ENCODE peak calls at places on chromosomes 4 and X, in eight cellular contexts. I is Daoy; Y is SW480; Q is NCI-H1417; B is stimulated activated CD4-positive, alpha-beta T cell treated with anti-CD3 and anti-CD28 coated beads, TNF-alpha, amount 100 ng/mL, for 4 hours; E is breast epithelium; C is pancreas; H is transverse colon. K is an unnamed sample.

GRCh38 chrX:82677281-82677680 is 830.8 kb upstream of the POU3F4 start:
- DNase-seq in I (no peak), Y (no peak), Q (no peak), B (no peak), E (no peak), C (no peak), H (no peak), K (no peak)

GRCh38 chr4:18568600-18568999 is 547.0 kb upstream of the LCORL start:
- DNase-seq in I (no peak), Y (peak), Q (no peak), B (no peak), E (no peak), C (no peak), H (no peak), K (peak)

GRCh38 chr4:165779950-165780670 is 92.9 kb upstream of the TLL1 start:
- DNase-seq in I (no peak), Y (no peak), Q (no peak), B (no peak), E (no peak), C (peak), H (no peak), K (no peak)

GRCh38 chr4:117331817-117332216 is 246.4 kb upstream of the TRAM1L1 start:
- DNase-seq in I (peak), Y (no peak), Q (no peak), B (no peak), E (no peak), C (no peak), H (no peak), K (no peak)

GRCh38 chr4:75769044-75769443 is 44.7 kb downstream of the USO1 start:
- DNase-seq in I (no peak), Y (no peak), Q (no peak), B (no peak), E (no peak), C (no peak), H (no peak), K (no peak)

GRCh38 chr4:6049972-6050371 is 31.7 kb upstream of the C4orf50 start:
- DNase-seq in I (peak), Y (no peak), Q (no peak), B (no peak), E (no peak), C (no peak), H (no peak), K (no peak)

GRCh38 chr4:70183168-70183939 is 12.2 kb upstream of the ODAM start:
- DNase-seq in I (peak), Y (peak), Q (peak), B (no peak), E (no peak), C (peak), H (peak), K (peak)

GRCh38 chr4:188987011-188987410 is 847.8 kb downstream of the TRIML1 start:
- DNase-seq in I (no peak), Y (no peak), Q (no peak), B (no peak), E (no peak), C (no peak), H (no peak), K (no peak)

GRCh38 chrX:69165116-69165651 is at the start of gene PJA1:
- DNase-seq in I (peak), Y (peak), Q (peak), B (peak), E (peak), C (peak), H (peak), K (peak)

GRCh38 chrX:2654436-2655340 is 36.4 kb upstream of the CD99 start:
- DNase-seq in I (no peak), Y (peak), Q (no peak), B (no peak), E (no peak), C (peak), H (peak), K (no peak)

GRCh38 chr4:13415068-13415785 is 68.9 kb downstream of the RAB28 start:
- DNase-seq in I (no peak), Y (no peak), Q (no peak), B (no peak), E (no peak), C (no peak), H (no peak), K (no peak)

GRCh38 chr4:184383497-184384055 is 90.8 kb downstream of the IRF2 start:
- DNase-seq in I (peak), Y (peak), Q (no peak), B (no peak), E (no peak), C (peak), H (peak), K (peak)

GRCh38 chrX:136211766-136212556 is 39.2 kb downstream of the MAP7D3 start:
- DNase-seq in I (no peak), Y (no peak), Q (no peak), B (no peak), E (no peak), C (no peak), H (no peak), K (no peak)

GRCh38 chr4:144647095-144647959 is 1.4 kb downstream of the HHIP start:
- DNase-seq in I (peak), Y (no peak), Q (no peak), B (no peak), E (no peak), C (peak), H (no peak), K (peak)

GRCh38 chr4:73224886-73225285 is 33.7 kb downstream of the ANKRD17 start:
- DNase-seq in I (no peak), Y (no peak), Q (no peak), B (no peak), E (no peak), C (no peak), H (no peak), K (no peak)

GRCh38 chr4:38030023-38030422 is 69.8 kb downstream of the PTTG2 start:
- DNase-seq in I (no peak), Y (no peak), Q (no peak), B (no peak), E (no peak), C (no peak), H (no peak), K (no peak)

GRCh38 chr4:172202480-172203076 is 389.4 kb downstream of the GALNTL6 start:
- DNase-seq in I (no peak), Y (peak), Q (peak), B (no peak), E (no peak), C (no peak), H (no peak), K (no peak)

GRCh38 chrX:39857780-39858179 is 240.0 kb downstream of the BCOR start:
- DNase-seq in I (peak), Y (peak), Q (no peak), B (no peak), E (no peak), C (no peak), H (no peak), K (peak)

GRCh38 chrX:112734250-112734649 is 54.5 kb upstream of the LHFPL1 start:
- DNase-seq in I (no peak), Y (no peak), Q (no peak), B (no peak), E (no peak), C (no peak), H (no peak), K (peak)

GRCh38 chrX:78029663-78030062 is 60.2 kb upstream of the PGAM4 start:
- DNase-seq in I (peak), Y (peak), Q (peak), B (no peak), E (peak), C (peak), H (peak), K (no peak)

GRCh38 chr4:56468097-56468422 is 643 bp downstream of the SRP72 start:
- DNase-seq in I (peak), Y (peak), Q (peak), B (peak), E (no peak), C (peak), H (peak), K (peak)

GRCh38 chr4:40038972-40039371 is 17.7 kb upstream of the N4BP2 start:
- DNase-seq in I (peak), Y (no peak), Q (no peak), B (no peak), E (no peak), C (no peak), H (no peak), K (no peak)

GRCh38 chr4:152100378-152101201 is 339.8 kb upstream of the GATB start:
- DNase-seq in I (peak), Y (peak), Q (no peak), B (peak), E (no peak), C (no peak), H (peak), K (no peak)

GRCh38 chrX:35590210-35590609 is 207.9 kb upstream of the MAGEB16 start:
- DNase-seq in I (no peak), Y (no peak), Q (no peak), B (no peak), E (no peak), C (no peak), H (no peak), K (no peak)

GRCh38 chr4:110475881-110476818 is at the start of gene ENPEP:
- DNase-seq in I (no peak), Y (no peak), Q (no peak), B (no peak), E (no peak), C (no peak), H (peak), K (peak)

GRCh38 chr4:27316176-27316575 is 455.5 kb downstream of the STIM2 start:
- DNase-seq in I (no peak), Y (no peak), Q (no peak), B (no peak), E (no peak), C (no peak), H (peak), K (no peak)

GRCh38 chrX:57933321-57933720 is 23.1 kb upstream of the ZXDA start:
- DNase-seq in I (no peak), Y (no peak), Q (no peak), B (no peak), E (no peak), C (no peak), H (no peak), K (peak)

GRCh38 chr4:110615366-110616161 is 7.3 kb downstream of the PITX2 start:
- DNase-seq in I (no peak), Y (no peak), Q (no peak), B (no peak), E (no peak), C (no peak), H (no peak), K (no peak)

GRCh38 chrX:2548731-2549423 is 48.1 kb upstream of the DHRSX start:
- DNase-seq in I (no peak), Y (no peak), Q (peak), B (no peak), E (no peak), C (no peak), H (no peak), K (no peak)

GRCh38 chrX:79440336-79440735 is 73.2 kb upstream of the ITM2A start:
- DNase-seq in I (no peak), Y (no peak), Q (no peak), B (no peak), E (no peak), C (no peak), H (no peak), K (no peak)

GRCh38 chrX:53357799-53358530 is 64.5 kb downstream of the SMC1A start:
- DNase-seq in I (no peak), Y (no peak), Q (no peak), B (no peak), E (no peak), C (no peak), H (no peak), K (no peak)

GRCh38 chr4:53100801-53101581 is 238.9 kb downstream of the RASL11B start:
- DNase-seq in I (peak), Y (no peak), Q (no peak), B (no peak), E (no peak), C (no peak), H (no peak), K (no peak)

GRCh38 chr4:180668732-180669131 is 1574.5 kb upstream of the TENM3 start:
- DNase-seq in I (no peak), Y (no peak), Q (no peak), B (no peak), E (no peak), C (no peak), H (no peak), K (no peak)

GRCh38 chrX:100410083-100410590 is at the start of gene PCDH19:
- DNase-seq in I (peak), Y (no peak), Q (peak), B (peak), E (no peak), C (peak), H (peak), K (peak)

GRCh38 chr4:125123710-125124109 is 191.0 kb upstream of the FAT4 start:
- DNase-seq in I (no peak), Y (no peak), Q (no peak), B (no peak), E (no peak), C (no peak), H (no peak), K (no peak)

GRCh38 chr4:14478504-14478903 is 523.8 kb upstream of the CPEB2 start:
- DNase-seq in I (no peak), Y (no peak), Q (no peak), B (no peak), E (no peak), C (no peak), H (no peak), K (no peak)

GRCh38 chr4:118282692-118283091 is 70.1 kb downstream of the PRSS12 start:
- DNase-seq in I (peak), Y (no peak), Q (no peak), B (no peak), E (no peak), C (peak), H (no peak), K (no peak)

GRCh38 chr4:22679518-22679897 is 13.2 kb upstream of the GBA3 start:
- DNase-seq in I (no peak), Y (peak), Q (no peak), B (no peak), E (no peak), C (no peak), H (no peak), K (peak)

GRCh38 chr4:14513471-14513870 is 488.8 kb upstream of the CPEB2 start:
- DNase-seq in I (no peak), Y (no peak), Q (no peak), B (no peak), E (no peak), C (no peak), H (no peak), K (no peak)

K was measured in SJCRH30.